ENCODE peak calls at places on chromosomes 4 and X, in eight cellular contexts. F is mucosa of descending colon, S is fibroblast of the aortic adventitia, H is K562, I is heart left ventricle, Y is GM06990, O is HepG2, N is pancreas. K is an unnamed sample.

GRCh38 chr4:146347822-146348221 is 133.5 kb downstream of the REELD1 start:
- DNase-seq in H (no peak), N (no peak), S (no peak), O (no peak), F (no peak), I (no peak), Y (no peak), K (no peak)

GRCh38 chr4:147496500-147496899 is 15.6 kb downstream of the EDNRA start:
- DNase-seq in S (no peak), H (no peak), I (no peak), O (no peak), F (no peak), Y (no peak), N (no peak), K (peak; percentile 24)

GRCh38 chrX:154715825-154716224 is 35.1 kb downstream of the GAB3 start:
- DNase-seq in S (no peak), I (no peak), O (no peak), F (no peak), Y (no peak), N (no peak), H (no peak), K (no peak)

GRCh38 chr4:138007572-138007971 is 234.6 kb downstream of the SLC7A11 start:
- DNase-seq in S (peak; percentile 9), H (no peak), Y (no peak), N (no peak), F (no peak), O (peak; percentile 3), I (no peak), K (peak; percentile 10)

GRCh38 chr4:159434496-159435241 is 331.8 kb downstream of the RAPGEF2 start:
- DNase-seq in H (no peak), Y (no peak), N (no peak), S (peak; percentile 56), I (no peak), F (no peak), O (no peak), K (peak; percentile 50)

GRCh38 chr4:111268769-111269414 is 646.0 kb upstream of the PITX2 start:
- DNase-seq in O (no peak), H (no peak), F (no peak), I (no peak), Y (peak; percentile 49), N (no peak), S (peak; percentile 73), K (peak; percentile 45)

GRCh38 chrX:120299928-120300327 is 11.3 kb downstream of the TMEM255A start:
- DNase-seq in F (no peak), O (peak; percentile 49), N (no peak), I (no peak), Y (no peak), H (peak; percentile 12), S (no peak), K (no peak)

GRCh38 chrX:64202808-64203320 is 2.6 kb downstream of the AMER1 start:
- DNase-seq in O (no peak), S (no peak), H (no peak), Y (no peak), F (no peak), N (no peak), I (no peak), K (no peak)

GRCh38 chrX:140672840-140673731 is 36.5 kb upstream of the LINC00632 start:
- DNase-seq in N (no peak), S (no peak), I (no peak), H (no peak), O (peak; percentile 78), F (no peak), Y (no peak), K (no peak)

GRCh38 chr4:37837446-37837845 is 11.0 kb downstream of the PGM2 start:
- DNase-seq in I (peak; percentile 7), F (no peak), H (no peak), N (no peak), S (peak; percentile 86), Y (no peak), O (no peak), K (peak; percentile 90)

GRCh38 chr4:111040904-111041303 is 418.0 kb upstream of the PITX2 start:
- DNase-seq in N (no peak), S (no peak), I (no peak), H (no peak), F (no peak), Y (no peak), O (no peak), K (no peak)

GRCh38 chrX:21840199-21840557 is 761 bp downstream of the MBTPS2 start:
- DNase-seq in O (no peak), H (no peak), F (no peak), Y (no peak), N (no peak), I (no peak), S (peak; percentile 23), K (peak; percentile 10)

GRCh38 chrX:86604620-86605019 is 456.4 kb downstream of the DACH2 start:
- DNase-seq in O (no peak), S (no peak), Y (no peak), I (no peak), N (no peak), H (no peak), F (no peak), K (no peak)

GRCh38 chr4:5710962-5711478 is at the start of gene EVC:
- DNase-seq in I (peak; percentile 83), Y (peak; percentile 78), N (peak; percentile 81), S (peak; percentile 81), H (peak; percentile 41), F (peak; percentile 62), O (peak; percentile 54), K (peak; percentile 85)

GRCh38 chr4:125125256-125125655 is 189.5 kb upstream of the FAT4 start:
- DNase-seq in F (no peak), N (no peak), O (no peak), I (no peak), H (no peak), Y (no peak), S (peak; percentile 40), K (peak; percentile 34)

DNA sequence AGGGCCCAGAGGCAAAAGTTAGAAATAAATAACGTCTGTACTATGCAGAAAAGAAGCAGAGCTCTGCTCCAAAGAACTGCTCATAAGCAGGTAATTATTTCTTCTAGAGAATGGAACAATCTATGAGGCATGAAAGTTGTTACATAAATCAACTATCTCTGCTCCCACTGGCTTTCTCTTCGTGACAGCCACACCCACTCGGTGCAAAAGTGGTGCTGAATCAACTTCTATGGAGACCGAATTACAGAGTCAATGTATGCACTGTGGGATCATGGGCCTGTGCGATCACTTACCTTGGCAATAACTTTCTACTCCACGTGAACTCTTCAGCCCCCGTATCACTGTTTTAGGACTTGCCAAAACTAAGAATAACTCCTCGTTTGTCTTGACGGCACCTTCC is 99.4 kb upstream of the ATXN3L start:
- DNase-seq in H (no peak), S (no peak), O (no peak), F (no peak), N (no peak), I (no peak), Y (no peak), K (no peak)
- H3K4me3 ChIP-seq in H (no peak overlapping the region), S (no peak overlapping the region), O (no peak overlapping the region), F (no peak overlapping the region), N (no peak overlapping the region), I (no peak overlapping the region), Y (no peak overlapping the region), K (no peak overlapping the region)

GRCh38 chr4:33193109-33193508 is 2472.9 kb downstream of the PCDH7 start:
- DNase-seq in H (no peak), N (no peak), O (no peak), F (no peak), I (no peak), S (no peak), Y (no peak), K (no peak)
- TF ChIP-seq CTCF in H (no peak), N (no peak), O (no peak), F (no peak), I (no peak), S (no peak), Y (no peak), K (no peak)

DNA sequence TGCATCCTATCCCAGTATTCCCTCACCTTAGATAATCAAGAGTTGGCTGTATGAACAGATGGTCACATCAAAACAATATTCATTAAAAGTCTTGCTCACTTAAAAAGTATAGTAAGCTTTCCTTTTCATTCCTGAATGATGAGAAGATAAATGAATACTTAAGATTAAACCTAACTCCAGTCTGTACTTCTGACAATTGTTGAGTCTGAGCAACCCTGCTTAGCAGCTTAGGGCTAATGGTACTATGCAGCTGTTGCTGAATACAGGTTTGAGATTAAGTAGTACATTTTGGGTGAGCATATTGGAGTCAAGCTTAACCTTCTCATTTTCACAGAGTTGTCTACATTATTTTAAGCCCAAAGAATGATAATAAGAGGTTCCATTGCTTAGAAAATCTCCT is 121.7 kb upstream of the ETNPPL start:
- DNase-seq in H (no peak), Y (no peak), F (no peak), O (no peak), N (no peak), S (peak; percentile 16), I (no peak), K (no peak)
- H3K4me3 ChIP-seq in H (no peak overlapping the region), Y (no peak overlapping the region), F (no peak overlapping the region), O (no peak overlapping the region), N (no peak overlapping the region), S (no peak overlapping the region), I (no peak overlapping the region), K (no peak overlapping the region)

GRCh38 chr4:181582595-181582994 is 660.6 kb upstream of the TENM3 start:
- DNase-seq in H (peak; percentile 5), N (no peak), I (no peak), F (no peak), O (no peak), Y (no peak), S (no peak), K (no peak)
- TF ChIP-seq CTCF in H (peak; percentile 11), N (no peak), I (no peak), F (no peak), O (peak; percentile 24), Y (peak; percentile 5), S (no peak), K (peak; percentile 9)